ENCODE peak calls at places on chromosomes 16 and 17, in nine cellular contexts. G is posterior cingulate gyrus, J is astrocyte of the cerebellum, E is prostate gland, Z is Right ventricle myocardium superior, P is fibroblast of pulmonary artery, M is NCI-H345, O is left kidney, V is NCI-H1417. R is an unnamed sample.

GRCh38 chr17:10105513-10106001 is 92.8 kb downstream of the GAS7 start:
- DNase-seq in G (no peak), J (no peak), E (no peak), Z (peak), P (peak), M (no peak), O (peak), V (no peak), R (no peak)

GRCh38 chr16:83942074-83942473 is 11.0 kb upstream of the OSGIN1 start:
- DNase-seq in G (no peak), J (no peak), E (no peak), Z (no peak), P (no peak), M (no peak), O (no peak), V (no peak), R (no peak)

GRCh38 chr17:72466199-72466598 is 345.4 kb downstream of the SOX9 start:
- DNase-seq in G (no peak), J (no peak), E (no peak), Z (no peak), P (peak), M (no peak), O (peak), V (no peak), R (no peak)

GRCh38 chr17:76784926-76785325 is 47.0 kb downstream of the MFSD11 start:
- DNase-seq in G (no peak), J (no peak), E (no peak), Z (no peak), P (no peak), M (no peak), O (no peak), V (no peak), R (no peak)

GRCh38 chr16:49521706-49522325 is 148.2 kb downstream of the C16orf78 start:
- DNase-seq in G (no peak), J (no peak), E (no peak), Z (no peak), P (no peak), M (no peak), O (no peak), V (no peak), R (no peak)

GRCh38 chr16:86256995-86257394 is 253.3 kb upstream of the FOXF1 start:
- DNase-seq in G (no peak), J (no peak), E (no peak), Z (no peak), P (peak), M (no peak), O (no peak), V (no peak), R (no peak)

GRCh38 chr17:62653002-62653830 is 25.7 kb downstream of the MRC2 start:
- DNase-seq in G (peak), J (no peak), E (no peak), Z (peak), P (peak), M (peak), O (peak), V (peak), R (peak)

GRCh38 chr16:1979271-1980025 is 1.8 kb downstream of the NOXO1 start:
- DNase-seq in G (no peak), J (no peak), E (peak), Z (no peak), P (no peak), M (no peak), O (peak), V (peak), R (peak)

GRCh38 chr16:4603624-4604170 is 11.0 kb downstream of the UBALD1 start:
- DNase-seq in G (no peak), J (no peak), E (no peak), Z (no peak), P (no peak), M (no peak), O (no peak), V (no peak), R (no peak)

GRCh38 chr16:50270510-50271147 is 4.3 kb downstream of the ADCY7 start:
- DNase-seq in G (no peak), J (no peak), E (no peak), Z (peak), P (no peak), M (no peak), O (no peak), V (no peak), R (no peak)

GRCh38 chr17:45902892-45903346 is 8.6 kb downstream of the MAPT start:
- DNase-seq in G (no peak), J (no peak), E (peak), Z (no peak), P (no peak), M (peak), O (no peak), V (no peak), R (peak)

GRCh38 chr17:39618252-39618913 is 8.4 kb upstream of the PPP1R1B start:
- DNase-seq in G (no peak), J (no peak), E (no peak), Z (peak), P (no peak), M (no peak), O (peak), V (peak), R (peak)

GRCh38 chr16:46986438-46986837 is 13.0 kb upstream of the DNAJA2 start:
- DNase-seq in G (no peak), J (no peak), E (no peak), Z (no peak), P (no peak), M (no peak), O (no peak), V (no peak), R (no peak)

GRCh38 chr16:680967-681745 is 946 bp downstream of the STUB1 start:
- DNase-seq in G (no peak), J (no peak), E (no peak), Z (peak), P (peak), M (no peak), O (no peak), V (no peak), R (no peak)

GRCh38 chr17:27560668-27561067 is 70.3 kb upstream of the LGALS9 start:
- DNase-seq in G (no peak), J (no peak), E (no peak), Z (peak), P (peak), M (no peak), O (no peak), V (no peak), R (no peak)

GRCh38 chr16:21950782-21951521 is 2.2 kb upstream of the UQCRC2 start:
- DNase-seq in G (no peak), J (peak), E (no peak), Z (no peak), P (peak), M (no peak), O (peak), V (no peak), R (peak)

GRCh38 chr17:80529104-80529903 is 15.3 kb upstream of the RPTOR start:
- DNase-seq in G (no peak), J (no peak), E (no peak), Z (no peak), P (no peak), M (no peak), O (peak), V (no peak), R (no peak)

GRCh38 chr16:12500771-12501170 is 302.9 kb downstream of the CPPED1 start:
- DNase-seq in G (peak), J (no peak), E (no peak), Z (peak), P (no peak), M (peak), O (no peak), V (peak), R (no peak)

GRCh38 chr17:6910987-6911603 is 79.6 kb upstream of the TEKT1 start:
- DNase-seq in G (no peak), J (peak), E (no peak), Z (no peak), P (peak), M (peak), O (peak), V (peak), R (peak)

GRCh38 chr17:11899494-11899893 is 97.8 kb downstream of the ZNF18 start:
- DNase-seq in G (no peak), J (no peak), E (no peak), Z (no peak), P (no peak), M (no peak), O (peak), V (no peak), R (no peak)

GRCh38 chr17:2364132-2365116 is 27.1 kb downstream of the SGSM2 start:
- DNase-seq in G (no peak), J (peak), E (no peak), Z (peak), P (no peak), M (no peak), O (no peak), V (no peak), R (no peak)

GRCh38 chr17:72134560-72135399 is 14.0 kb downstream of the SOX9 start:
- DNase-seq in G (no peak), J (no peak), E (no peak), Z (no peak), P (peak), M (no peak), O (no peak), V (no peak), R (peak)

R was measured in NCI-H2171 treated with DMSO at 0.1 percent for 48 hours.